ENCODE peak calls at places on chromosome X, in nine cellular contexts. One of them, this sample, is unnamed.

GRCh38 chrX:56107320-56107719 is 124.8 kb upstream of the KLF8 start:
- DNase-seq in suprapubic skin: no peak
- DNase-seq in heart left ventricle: no peak
- DNase-seq in CD8-positive, alpha-beta T cell: no peak
- DNase-seq in astrocyte of the spinal cord: no peak
- DNase-seq in psoas muscle: no peak
- DNase-seq in activated CD8-positive, alpha-beta T cell treated with anti-CD3 and anti-CD28 coated beads for 36 hours: no peak
- DNase-seq in WERI-Rb-1: no peak
- DNase-seq in B cell: no peak
- DNase-seq in this sample: no peak

GRCh38 chrX:136531951-136532350 is at the start of gene VGLL1:
- DNase-seq in suprapubic skin: no peak
- DNase-seq in heart left ventricle: no peak
- DNase-seq in CD8-positive, alpha-beta T cell: no peak
- DNase-seq in astrocyte of the spinal cord: no peak
- DNase-seq in psoas muscle: no peak
- DNase-seq in activated CD8-positive, alpha-beta T cell treated with anti-CD3 and anti-CD28 coated beads for 36 hours: no peak
- DNase-seq in WERI-Rb-1: no peak
- DNase-seq in B cell: no peak
- DNase-seq in this sample: no peak

GRCh38 chrX:122579521-122579920 is 604.6 kb upstream of the GRIA3 start:
- DNase-seq in suprapubic skin: no peak
- DNase-seq in heart left ventricle: no peak
- DNase-seq in CD8-positive, alpha-beta T cell: no peak
- DNase-seq in astrocyte of the spinal cord: peak; percentile 39
- DNase-seq in psoas muscle: no peak
- DNase-seq in activated CD8-positive, alpha-beta T cell treated with anti-CD3 and anti-CD28 coated beads for 36 hours: no peak
- DNase-seq in WERI-Rb-1: no peak
- DNase-seq in B cell: no peak
- DNase-seq in this sample: no peak

GRCh38 chrX:65508851-65509250 is 25.7 kb downstream of the LAS1L start:
- DNase-seq in suprapubic skin: no peak
- DNase-seq in heart left ventricle: no peak
- DNase-seq in CD8-positive, alpha-beta T cell: no peak
- DNase-seq in astrocyte of the spinal cord: no peak
- DNase-seq in psoas muscle: no peak
- DNase-seq in activated CD8-positive, alpha-beta T cell treated with anti-CD3 and anti-CD28 coated beads for 36 hours: no peak
- DNase-seq in WERI-Rb-1: no peak
- DNase-seq in B cell: no peak
- DNase-seq in this sample: no peak

GRCh38 chrX:103626855-103627254 is 1.9 kb upstream of the TCEAL1 start:
- DNase-seq in suprapubic skin: no peak
- DNase-seq in heart left ventricle: no peak
- DNase-seq in CD8-positive, alpha-beta T cell: no peak
- DNase-seq in astrocyte of the spinal cord: peak; percentile 37
- DNase-seq in psoas muscle: no peak
- DNase-seq in activated CD8-positive, alpha-beta T cell treated with anti-CD3 and anti-CD28 coated beads for 36 hours: no peak
- DNase-seq in WERI-Rb-1: no peak
- DNase-seq in B cell: no peak
- DNase-seq in this sample: no peak

GRCh38 chrX:95718746-95719145 is 965.9 kb upstream of the DIAPH2 start:
- DNase-seq in suprapubic skin: no peak
- DNase-seq in heart left ventricle: no peak
- DNase-seq in CD8-positive, alpha-beta T cell: no peak
- DNase-seq in astrocyte of the spinal cord: no peak
- DNase-seq in psoas muscle: no peak
- DNase-seq in activated CD8-positive, alpha-beta T cell treated with anti-CD3 and anti-CD28 coated beads for 36 hours: no peak
- DNase-seq in WERI-Rb-1: no peak
- DNase-seq in B cell: no peak
- DNase-seq in this sample: no peak

GRCh38 chrX:39724544-39724943 is 373.2 kb downstream of the BCOR start:
- DNase-seq in suprapubic skin: no peak
- DNase-seq in heart left ventricle: no peak
- DNase-seq in CD8-positive, alpha-beta T cell: no peak
- DNase-seq in astrocyte of the spinal cord: no peak
- DNase-seq in psoas muscle: no peak
- DNase-seq in activated CD8-positive, alpha-beta T cell treated with anti-CD3 and anti-CD28 coated beads for 36 hours: no peak
- DNase-seq in WERI-Rb-1: no peak
- DNase-seq in B cell: no peak
- DNase-seq in this sample: no peak

GRCh38 chrX:13570245-13570573 is 808 bp downstream of the EGFL6 start:
- DNase-seq in suprapubic skin: no peak
- DNase-seq in heart left ventricle: no peak
- DNase-seq in CD8-positive, alpha-beta T cell: no peak
- DNase-seq in astrocyte of the spinal cord: no peak
- DNase-seq in psoas muscle: no peak
- DNase-seq in activated CD8-positive, alpha-beta T cell treated with anti-CD3 and anti-CD28 coated beads for 36 hours: no peak
- DNase-seq in WERI-Rb-1: no peak
- DNase-seq in B cell: no peak
- DNase-seq in this sample: no peak

GRCh38 chrX:65697915-65698796 is 30.7 kb downstream of the MSN start:
- DNase-seq in suprapubic skin: no peak
- DNase-seq in heart left ventricle: peak; percentile 69
- DNase-seq in CD8-positive, alpha-beta T cell: peak; percentile 26
- DNase-seq in astrocyte of the spinal cord: no peak
- DNase-seq in psoas muscle: peak; percentile 37
- DNase-seq in activated CD8-positive, alpha-beta T cell treated with anti-CD3 and anti-CD28 coated beads for 36 hours: peak; percentile 87
- DNase-seq in WERI-Rb-1: no peak
- DNase-seq in B cell: peak; percentile 72
- DNase-seq in this sample: peak; percentile 91

GRCh38 chrX:1093112-1093511 is 119.3 kb downstream of the CRLF2 start:
- DNase-seq in suprapubic skin: no peak
- DNase-seq in heart left ventricle: no peak
- DNase-seq in CD8-positive, alpha-beta T cell: no peak
- DNase-seq in astrocyte of the spinal cord: no peak
- DNase-seq in psoas muscle: no peak
- DNase-seq in activated CD8-positive, alpha-beta T cell treated with anti-CD3 and anti-CD28 coated beads for 36 hours: peak; percentile 74
- DNase-seq in WERI-Rb-1: no peak
- DNase-seq in B cell: no peak
- DNase-seq in this sample: no peak

GRCh38 chrX:14963447-14964236 is 90.4 kb downstream of the MOSPD2 start:
- DNase-seq in suprapubic skin: no peak
- DNase-seq in heart left ventricle: no peak
- DNase-seq in CD8-positive, alpha-beta T cell: no peak
- DNase-seq in astrocyte of the spinal cord: peak; percentile 49
- DNase-seq in psoas muscle: no peak
- DNase-seq in activated CD8-positive, alpha-beta T cell treated with anti-CD3 and anti-CD28 coated beads for 36 hours: no peak
- DNase-seq in WERI-Rb-1: no peak
- DNase-seq in B cell: no peak
- DNase-seq in this sample: no peak

GRCh38 chrX:2262679-2263055 is 238.1 kb downstream of the DHRSX start:
- DNase-seq in suprapubic skin: no peak
- DNase-seq in heart left ventricle: no peak
- DNase-seq in CD8-positive, alpha-beta T cell: no peak
- DNase-seq in astrocyte of the spinal cord: no peak
- DNase-seq in psoas muscle: no peak
- DNase-seq in activated CD8-positive, alpha-beta T cell treated with anti-CD3 and anti-CD28 coated beads for 36 hours: no peak
- DNase-seq in WERI-Rb-1: no peak
- DNase-seq in B cell: no peak
- DNase-seq in this sample: no peak

GRCh38 chrX:151712253-151712652 is 3.6 kb upstream of the FATE1 start:
- DNase-seq in suprapubic skin: no peak
- DNase-seq in heart left ventricle: no peak
- DNase-seq in CD8-positive, alpha-beta T cell: no peak
- DNase-seq in astrocyte of the spinal cord: no peak
- DNase-seq in psoas muscle: no peak
- DNase-seq in activated CD8-positive, alpha-beta T cell treated with anti-CD3 and anti-CD28 coated beads for 36 hours: no peak
- DNase-seq in WERI-Rb-1: no peak
- DNase-seq in B cell: no peak
- DNase-seq in this sample: no peak

GRCh38 chrX:78527263-78527662 is 131.9 kb downstream of the RTL3 start:
- DNase-seq in suprapubic skin: no peak
- DNase-seq in heart left ventricle: no peak
- DNase-seq in CD8-positive, alpha-beta T cell: no peak
- DNase-seq in astrocyte of the spinal cord: peak; percentile 43
- DNase-seq in psoas muscle: no peak
- DNase-seq in activated CD8-positive, alpha-beta T cell treated with anti-CD3 and anti-CD28 coated beads for 36 hours: peak; percentile 49
- DNase-seq in WERI-Rb-1: no peak
- DNase-seq in B cell: no peak
- DNase-seq in this sample: no peak

GRCh38 chrX:47351706-47352105 is 18.7 kb upstream of the ZNF157 start:
- DNase-seq in suprapubic skin: no peak
- DNase-seq in heart left ventricle: no peak
- DNase-seq in CD8-positive, alpha-beta T cell: no peak
- DNase-seq in astrocyte of the spinal cord: no peak
- DNase-seq in psoas muscle: no peak
- DNase-seq in activated CD8-positive, alpha-beta T cell treated with anti-CD3 and anti-CD28 coated beads for 36 hours: no peak
- DNase-seq in WERI-Rb-1: no peak
- DNase-seq in B cell: no peak
- DNase-seq in this sample: no peak

GRCh38 chrX:30900227-30900626 is 11.2 kb upstream of the TAB3 start:
- DNase-seq in suprapubic skin: no peak
- DNase-seq in heart left ventricle: no peak
- DNase-seq in CD8-positive, alpha-beta T cell: no peak
- DNase-seq in astrocyte of the spinal cord: no peak
- DNase-seq in psoas muscle: no peak
- DNase-seq in activated CD8-positive, alpha-beta T cell treated with anti-CD3 and anti-CD28 coated beads for 36 hours: no peak
- DNase-seq in WERI-Rb-1: no peak
- DNase-seq in B cell: no peak
- DNase-seq in this sample: no peak

GRCh38 chrX:32893751-32894150 is 317.6 kb downstream of the DMD start:
- DNase-seq in suprapubic skin: no peak
- DNase-seq in heart left ventricle: no peak
- DNase-seq in CD8-positive, alpha-beta T cell: no peak
- DNase-seq in astrocyte of the spinal cord: no peak
- DNase-seq in psoas muscle: peak; percentile 18
- DNase-seq in activated CD8-positive, alpha-beta T cell treated with anti-CD3 and anti-CD28 coated beads for 36 hours: no peak
- DNase-seq in WERI-Rb-1: no peak
- DNase-seq in B cell: no peak
- DNase-seq in this sample: no peak

GRCh38 chrX:26375346-26375745 is 159.4 kb downstream of the MAGEB5 start:
- DNase-seq in suprapubic skin: no peak
- DNase-seq in heart left ventricle: no peak
- DNase-seq in CD8-positive, alpha-beta T cell: no peak
- DNase-seq in astrocyte of the spinal cord: no peak
- DNase-seq in psoas muscle: no peak
- DNase-seq in activated CD8-positive, alpha-beta T cell treated with anti-CD3 and anti-CD28 coated beads for 36 hours: no peak
- DNase-seq in WERI-Rb-1: no peak
- DNase-seq in B cell: no peak
- DNase-seq in this sample: no peak

GRCh38 chrX:63713510-63713909 is 71.5 kb downstream of the ARHGEF9 start:
- DNase-seq in suprapubic skin: no peak
- DNase-seq in heart left ventricle: no peak
- DNase-seq in CD8-positive, alpha-beta T cell: no peak
- DNase-seq in astrocyte of the spinal cord: peak; percentile 6
- DNase-seq in psoas muscle: no peak
- DNase-seq in activated CD8-positive, alpha-beta T cell treated with anti-CD3 and anti-CD28 coated beads for 36 hours: no peak
- DNase-seq in WERI-Rb-1: no peak
- DNase-seq in B cell: no peak
- DNase-seq in this sample: no peak

GRCh38 chrX:134568617-134569016 is 89.7 kb downstream of the PLAC1 start:
- DNase-seq in suprapubic skin: no peak
- DNase-seq in heart left ventricle: no peak
- DNase-seq in CD8-positive, alpha-beta T cell: no peak
- DNase-seq in astrocyte of the spinal cord: no peak
- DNase-seq in psoas muscle: no peak
- DNase-seq in activated CD8-positive, alpha-beta T cell treated with anti-CD3 and anti-CD28 coated beads for 36 hours: no peak
- DNase-seq in WERI-Rb-1: no peak
- DNase-seq in B cell: no peak
- DNase-seq in this sample: no peak
- TF ChIP-seq CTCF in suprapubic skin: no peak
- TF ChIP-seq CTCF in heart left ventricle: no peak
- TF ChIP-seq CTCF in CD8-positive, alpha-beta T cell: no peak
- TF ChIP-seq CTCF in astrocyte of the spinal cord: no peak
- TF ChIP-seq CTCF in psoas muscle: no peak
- TF ChIP-seq CTCF in activated CD8-positive, alpha-beta T cell treated with anti-CD3 and anti-CD28 coated beads for 36 hours: no peak
- TF ChIP-seq CTCF in WERI-Rb-1: no peak
- TF ChIP-seq CTCF in B cell: no peak
- TF ChIP-seq CTCF in this sample: no peak

DNA sequence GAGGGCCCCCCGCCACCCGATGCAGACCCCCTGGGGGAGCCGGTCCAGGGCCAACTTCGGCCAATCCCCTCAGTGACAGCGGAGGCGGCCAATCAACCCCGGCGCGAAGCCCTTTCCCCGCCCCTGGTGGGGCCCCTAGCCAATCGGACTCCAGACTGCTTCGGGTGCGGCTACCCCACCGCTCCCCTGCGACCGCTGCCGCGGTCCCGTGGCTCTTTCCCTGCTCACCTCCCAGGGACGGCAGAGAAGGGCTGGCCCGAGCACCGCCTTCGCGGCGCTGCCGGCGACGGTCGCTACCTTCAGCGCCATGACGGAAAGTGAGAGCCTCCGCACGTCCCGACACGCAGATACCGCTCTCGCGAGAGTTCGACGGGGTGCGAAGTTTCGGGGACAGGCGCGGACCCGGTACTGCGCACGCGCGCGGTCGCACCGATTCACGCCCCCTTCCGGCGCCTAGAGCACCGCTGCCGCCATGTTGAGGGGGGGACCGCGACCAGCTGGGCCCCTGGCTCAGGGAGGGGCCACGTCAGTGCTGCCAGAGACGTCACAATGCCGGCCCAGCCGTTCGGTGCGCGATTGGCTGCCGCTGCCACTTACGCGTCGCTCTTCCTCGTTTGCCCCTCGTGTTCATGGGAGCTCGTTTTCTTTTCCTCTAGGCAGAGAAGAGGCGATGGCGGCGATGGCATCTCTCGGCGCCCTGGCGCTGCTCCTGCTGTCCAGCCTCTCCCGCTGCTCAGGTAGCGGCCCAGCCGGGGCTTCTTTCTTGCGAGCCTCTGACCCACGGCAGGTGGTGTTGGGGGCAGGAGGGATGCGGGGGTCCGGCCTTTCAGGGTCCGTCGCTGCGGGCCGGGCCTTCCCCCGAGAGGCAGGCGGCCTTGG is at the start of the genes IDH3G and SSR4:
- DNase-seq in suprapubic skin: peak; percentile 94
- DNase-seq in heart left ventricle: peak; percentile 96
- DNase-seq in CD8-positive, alpha-beta T cell: peak; percentile 84
- DNase-seq in astrocyte of the spinal cord: peak; percentile 95
- DNase-seq in psoas muscle: peak; percentile 93
- DNase-seq in activated CD8-positive, alpha-beta T cell treated with anti-CD3 and anti-CD28 coated beads for 36 hours: peak; percentile 93
- DNase-seq in WERI-Rb-1: peak; percentile 97
- DNase-seq in B cell: peak; percentile 92
- DNase-seq in this sample: peak; percentile 94
- TF ChIP-seq CTCF in suprapubic skin: no peak
- TF ChIP-seq CTCF in heart left ventricle: peak; percentile 58
- TF ChIP-seq CTCF in CD8-positive, alpha-beta T cell: no peak
- TF ChIP-seq CTCF in astrocyte of the spinal cord: no peak
- TF ChIP-seq CTCF in psoas muscle: peak; percentile 25
- TF ChIP-seq CTCF in activated CD8-positive, alpha-beta T cell treated with anti-CD3 and anti-CD28 coated beads for 36 hours: no peak
- TF ChIP-seq CTCF in WERI-Rb-1: peak; percentile 31
- TF ChIP-seq CTCF in B cell: no peak
- TF ChIP-seq CTCF in this sample: no peak

GRCh38 chrX:43961699-43962098 is 11.5 kb downstream of the NDP start:
- DNase-seq in suprapubic skin: no peak
- DNase-seq in heart left ventricle: no peak
- DNase-seq in CD8-positive, alpha-beta T cell: no peak
- DNase-seq in astrocyte of the spinal cord: no peak
- DNase-seq in psoas muscle: no peak
- DNase-seq in activated CD8-positive, alpha-beta T cell treated with anti-CD3 and anti-CD28 coated beads for 36 hours: no peak
- DNase-seq in WERI-Rb-1: no peak
- DNase-seq in B cell: no peak
- DNase-seq in this sample: no peak
- TF ChIP-seq CTCF in suprapubic skin: no peak
- TF ChIP-seq CTCF in heart left ventricle: no peak
- TF ChIP-seq CTCF in CD8-positive, alpha-beta T cell: no peak
- TF ChIP-seq CTCF in astrocyte of the spinal cord: peak; percentile 17
- TF ChIP-seq CTCF in psoas muscle: peak; percentile 22
- TF ChIP-seq CTCF in activated CD8-positive, alpha-beta T cell treated with anti-CD3 and anti-CD28 coated beads for 36 hours: peak; percentile 50
- TF ChIP-seq CTCF in WERI-Rb-1: no peak
- TF ChIP-seq CTCF in B cell: no peak
- TF ChIP-seq CTCF in this sample: peak; percentile 46

DNA sequence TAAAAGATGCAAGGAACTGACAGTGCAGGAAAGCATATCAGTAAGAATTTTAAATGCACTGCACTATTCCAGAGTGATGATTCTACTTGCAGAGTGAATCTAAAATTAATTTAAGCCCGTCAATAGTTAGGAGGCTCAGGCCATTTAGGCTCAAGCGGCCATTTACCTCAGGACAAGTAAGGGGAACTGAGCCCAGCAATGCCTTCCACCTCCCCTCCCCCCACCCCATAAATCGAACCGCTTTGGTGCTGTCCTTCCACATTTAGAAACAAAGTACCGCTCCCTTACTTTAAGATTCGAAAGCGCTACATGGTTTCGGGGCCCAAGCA is 665 bp downstream of the RBM41 start:
- DNase-seq in suprapubic skin: no peak
- DNase-seq in heart left ventricle: no peak
- DNase-seq in CD8-positive, alpha-beta T cell: no peak
- DNase-seq in astrocyte of the spinal cord: no peak
- DNase-seq in psoas muscle: no peak
- DNase-seq in activated CD8-positive, alpha-beta T cell treated with anti-CD3 and anti-CD28 coated beads for 36 hours: no peak
- DNase-seq in WERI-Rb-1: no peak
- DNase-seq in B cell: no peak
- DNase-seq in this sample: no peak
- TF ChIP-seq CTCF in suprapubic skin: no peak
- TF ChIP-seq CTCF in heart left ventricle: no peak
- TF ChIP-seq CTCF in CD8-positive, alpha-beta T cell: no peak
- TF ChIP-seq CTCF in astrocyte of the spinal cord: no peak
- TF ChIP-seq CTCF in psoas muscle: no peak
- TF ChIP-seq CTCF in activated CD8-positive, alpha-beta T cell treated with anti-CD3 and anti-CD28 coated beads for 36 hours: no peak
- TF ChIP-seq CTCF in WERI-Rb-1: no peak
- TF ChIP-seq CTCF in B cell: no peak
- TF ChIP-seq CTCF in this sample: no peak

This sample was measured in DND-41.